ENCODE peak calls at places on chromosomes 3 and 15, in five cellular contexts. One of them, this sample, is unnamed.

GRCh38 chr3:187188931-187189330 is 8.4 kb upstream of the RTP1 start:
- DNase-seq in lower leg skin: no peak
- DNase-seq in GM12865: no peak
- DNase-seq in fibroblast of the aortic adventitia: peak
- DNase-seq in psoas muscle: no peak
- DNase-seq in this sample: no peak

GRCh38 chr15:67433495-67434099 is 87.3 kb upstream of the C15orf61 start:
- DNase-seq in lower leg skin: peak
- DNase-seq in GM12865: peak
- DNase-seq in fibroblast of the aortic adventitia: peak
- DNase-seq in psoas muscle: no peak
- DNase-seq in this sample: peak

GRCh38 chr3:12222765-12223485 is 64.2 kb upstream of the TIMP4 start:
- DNase-seq in lower leg skin: no peak
- DNase-seq in GM12865: no peak
- DNase-seq in fibroblast of the aortic adventitia: peak
- DNase-seq in psoas muscle: no peak
- DNase-seq in this sample: peak

GRCh38 chr3:14460342-14461005 is 58.1 kb downstream of the SLC6A6 start:
- DNase-seq in lower leg skin: peak
- DNase-seq in GM12865: no peak
- DNase-seq in fibroblast of the aortic adventitia: peak
- DNase-seq in psoas muscle: peak
- DNase-seq in this sample: peak

GRCh38 chr15:33926260-33926659 is 42.0 kb upstream of the CHRM5 start:
- DNase-seq in lower leg skin: no peak
- DNase-seq in GM12865: no peak
- DNase-seq in fibroblast of the aortic adventitia: no peak
- DNase-seq in psoas muscle: no peak
- DNase-seq in this sample: no peak

GRCh38 chr3:22228705-22229104 is 477.7 kb upstream of the ZNF385D start:
- DNase-seq in lower leg skin: no peak
- DNase-seq in GM12865: no peak
- DNase-seq in fibroblast of the aortic adventitia: no peak
- DNase-seq in psoas muscle: no peak
- DNase-seq in this sample: no peak

GRCh38 chr15:28219116-28219515 is 102.9 kb downstream of the HERC2 start:
- DNase-seq in lower leg skin: no peak
- DNase-seq in GM12865: no peak
- DNase-seq in fibroblast of the aortic adventitia: no peak
- DNase-seq in psoas muscle: no peak
- DNase-seq in this sample: no peak

GRCh38 chr3:112699436-112699978 is 58.6 kb upstream of the CCDC80 start:
- DNase-seq in lower leg skin: no peak
- DNase-seq in GM12865: no peak
- DNase-seq in fibroblast of the aortic adventitia: peak
- DNase-seq in psoas muscle: no peak
- DNase-seq in this sample: peak

GRCh38 chr3:125123906-125124305 is 68.1 kb upstream of the HEG1 start:
- DNase-seq in lower leg skin: no peak
- DNase-seq in GM12865: no peak
- DNase-seq in fibroblast of the aortic adventitia: peak
- DNase-seq in psoas muscle: no peak
- DNase-seq in this sample: peak

GRCh38 chr3:130242850-130243569 is 102.5 kb upstream of the COL6A5 start:
- DNase-seq in lower leg skin: no peak
- DNase-seq in GM12865: peak
- DNase-seq in fibroblast of the aortic adventitia: peak
- DNase-seq in psoas muscle: no peak
- DNase-seq in this sample: no peak

GRCh38 chr3:173553635-173554280 is 156.2 kb downstream of the NLGN1 start:
- DNase-seq in lower leg skin: no peak
- DNase-seq in GM12865: peak
- DNase-seq in fibroblast of the aortic adventitia: peak
- DNase-seq in psoas muscle: no peak
- DNase-seq in this sample: peak

GRCh38 chr15:84625125-84625524 is 24.3 kb downstream of the ZSCAN2 start:
- DNase-seq in lower leg skin: no peak
- DNase-seq in GM12865: no peak
- DNase-seq in fibroblast of the aortic adventitia: no peak
- DNase-seq in psoas muscle: no peak
- DNase-seq in this sample: no peak

GRCh38 chr3:14914777-14915113 is 32.6 kb upstream of the NR2C2 start:
- DNase-seq in lower leg skin: no peak
- DNase-seq in GM12865: no peak
- DNase-seq in fibroblast of the aortic adventitia: no peak
- DNase-seq in psoas muscle: no peak
- DNase-seq in this sample: no peak

GRCh38 chr15:71822890-71823289 is 12.5 kb downstream of the NR2E3 start:
- DNase-seq in lower leg skin: no peak
- DNase-seq in GM12865: no peak
- DNase-seq in fibroblast of the aortic adventitia: no peak
- DNase-seq in psoas muscle: no peak
- DNase-seq in this sample: no peak

GRCh38 chr3:141370065-141370533 is 1.8 kb downstream of the ZBTB38 start:
- DNase-seq in lower leg skin: peak
- DNase-seq in GM12865: peak
- DNase-seq in fibroblast of the aortic adventitia: peak
- DNase-seq in psoas muscle: no peak
- DNase-seq in this sample: peak

DNA sequence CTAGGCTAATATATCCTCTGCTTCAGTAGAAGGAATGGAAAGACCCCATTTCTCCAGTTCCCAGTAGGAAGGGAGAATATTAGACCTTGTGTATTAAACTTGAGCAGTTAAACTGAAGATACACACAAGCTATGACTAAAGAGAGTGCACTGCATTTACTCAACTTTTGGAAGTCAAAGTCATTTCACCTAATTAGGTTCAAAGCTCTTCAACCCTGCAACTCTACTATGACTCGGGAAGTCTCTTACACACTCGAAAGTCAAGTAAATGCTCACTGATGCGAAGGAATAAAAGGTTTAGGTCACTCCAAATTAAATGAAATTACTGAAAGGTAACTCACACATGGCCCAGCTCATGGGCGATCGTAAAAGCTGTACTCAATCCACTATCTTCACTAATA is 33.8 kb downstream of the ADAMTS9 start:
- DNase-seq in lower leg skin: no peak
- DNase-seq in GM12865: no peak
- DNase-seq in fibroblast of the aortic adventitia: no peak
- DNase-seq in psoas muscle: no peak
- DNase-seq in this sample: no peak
- H3K4me3 ChIP-seq in lower leg skin: no peak
- H3K4me3 ChIP-seq in GM12865: no peak
- H3K4me3 ChIP-seq in fibroblast of the aortic adventitia: no peak
- H3K4me3 ChIP-seq in psoas muscle: no peak
- H3K4me3 ChIP-seq in this sample: no peak

GRCh38 chr3:50375200-50375931 is 16.0 kb upstream of the TMEM115 start:
- DNase-seq in lower leg skin: no peak
- DNase-seq in GM12865: no peak
- DNase-seq in fibroblast of the aortic adventitia: no peak
- DNase-seq in psoas muscle: no peak
- DNase-seq in this sample: no peak

GRCh38 chr3:50380375-50381085 is 21.2 kb upstream of the TMEM115 start:
- DNase-seq in lower leg skin: no peak
- DNase-seq in GM12865: no peak
- DNase-seq in fibroblast of the aortic adventitia: no peak
- DNase-seq in psoas muscle: no peak
- DNase-seq in this sample: no peak

GRCh38 chr3:50378024-50378423 is 18.7 kb upstream of the TMEM115 start:
- DNase-seq in lower leg skin: no peak
- DNase-seq in GM12865: no peak
- DNase-seq in fibroblast of the aortic adventitia: no peak
- DNase-seq in psoas muscle: no peak
- DNase-seq in this sample: no peak

GRCh38 chr3:50381315-50381714 is 22.0 kb upstream of the TMEM115 start:
- DNase-seq in lower leg skin: no peak
- DNase-seq in GM12865: no peak
- DNase-seq in fibroblast of the aortic adventitia: no peak
- DNase-seq in psoas muscle: no peak
- DNase-seq in this sample: no peak

GRCh38 chr3:50378757-50379156 is 19.4 kb upstream of the TMEM115 start:
- DNase-seq in lower leg skin: no peak
- DNase-seq in GM12865: no peak
- DNase-seq in fibroblast of the aortic adventitia: no peak
- DNase-seq in psoas muscle: no peak
- DNase-seq in this sample: no peak
- TF ChIP-seq CTCF in lower leg skin: no peak
- TF ChIP-seq CTCF in GM12865: no peak
- TF ChIP-seq CTCF in fibroblast of the aortic adventitia: no peak
- TF ChIP-seq CTCF in psoas muscle: no peak
- TF ChIP-seq CTCF in this sample: no peak

DNA sequence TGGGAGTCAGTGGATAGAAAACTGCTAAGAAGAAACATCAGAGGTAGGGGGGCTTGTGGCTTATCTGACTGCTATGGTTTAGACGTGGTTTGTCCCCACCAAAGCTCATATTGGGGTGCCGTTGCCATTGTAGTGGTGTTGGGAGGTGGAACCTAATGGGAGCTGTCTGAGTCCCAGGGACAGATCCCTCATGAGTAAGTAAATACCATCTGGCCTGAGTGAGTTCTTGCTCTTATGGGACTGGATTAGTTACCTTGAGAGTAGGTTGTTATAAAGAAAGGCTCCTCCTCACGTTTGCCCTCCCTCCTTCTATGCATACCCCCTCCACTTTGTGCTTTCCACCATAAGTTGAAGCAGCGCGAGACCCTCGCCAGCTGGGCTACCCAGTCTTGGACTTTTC is 53.4 kb upstream of the VILL start:
- DNase-seq in lower leg skin: no peak
- DNase-seq in GM12865: no peak
- DNase-seq in fibroblast of the aortic adventitia: no peak
- DNase-seq in psoas muscle: no peak
- DNase-seq in this sample: no peak
- H3K4me3 ChIP-seq in lower leg skin: no peak
- H3K4me3 ChIP-seq in GM12865: no peak
- H3K4me3 ChIP-seq in fibroblast of the aortic adventitia: no peak
- H3K4me3 ChIP-seq in psoas muscle: no peak
- H3K4me3 ChIP-seq in this sample: no peak

GRCh38 chr3:68957895-68958294 is 25.5 kb upstream of the TAFA4 start:
- DNase-seq in lower leg skin: no peak
- DNase-seq in GM12865: no peak
- DNase-seq in fibroblast of the aortic adventitia: no peak
- DNase-seq in psoas muscle: no peak
- DNase-seq in this sample: no peak

GRCh38 chr3:68964694-68965093 is 32.3 kb upstream of the TAFA4 start:
- DNase-seq in lower leg skin: no peak
- DNase-seq in GM12865: no peak
- DNase-seq in fibroblast of the aortic adventitia: no peak
- DNase-seq in psoas muscle: no peak
- DNase-seq in this sample: no peak

GRCh38 chr3:68953781-68954444 is 21.6 kb upstream of the TAFA4 start:
- DNase-seq in lower leg skin: no peak
- DNase-seq in GM12865: peak
- DNase-seq in fibroblast of the aortic adventitia: no peak
- DNase-seq in psoas muscle: no peak
- DNase-seq in this sample: no peak

DNA sequence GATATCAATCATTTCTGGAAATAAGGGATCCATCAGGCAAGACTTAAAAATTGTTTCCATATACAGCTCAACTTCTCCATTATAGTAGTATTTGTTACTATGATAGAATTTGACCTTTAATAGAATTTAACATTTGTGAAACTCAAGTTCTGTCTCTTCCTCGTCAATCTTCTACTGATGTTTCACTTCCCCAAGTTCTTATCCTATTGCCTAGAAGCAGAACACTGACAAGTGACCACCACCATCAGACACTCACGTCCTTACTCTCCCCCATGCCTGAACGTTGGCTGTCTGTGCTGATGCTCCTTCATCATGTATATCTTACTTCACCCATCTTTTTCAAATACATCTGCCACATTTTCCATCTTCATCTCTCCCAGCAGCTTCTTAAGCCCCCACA is 26.6 kb upstream of the TAFA4 start:
- DNase-seq in lower leg skin: no peak
- DNase-seq in GM12865: no peak
- DNase-seq in fibroblast of the aortic adventitia: no peak
- DNase-seq in psoas muscle: no peak
- DNase-seq in this sample: no peak
- TF ChIP-seq CTCF in lower leg skin: no peak
- TF ChIP-seq CTCF in GM12865: no peak
- TF ChIP-seq CTCF in fibroblast of the aortic adventitia: no peak
- TF ChIP-seq CTCF in psoas muscle: no peak
- TF ChIP-seq CTCF in this sample: no peak

GRCh38 chr3:19765954-19766353 is 168.1 kb downstream of the EFHB start:
- DNase-seq in lower leg skin: no peak
- DNase-seq in GM12865: peak
- DNase-seq in fibroblast of the aortic adventitia: no peak
- DNase-seq in psoas muscle: no peak
- DNase-seq in this sample: no peak
- H3K4me3 ChIP-seq in lower leg skin: no peak
- H3K4me3 ChIP-seq in GM12865: no peak
- H3K4me3 ChIP-seq in fibroblast of the aortic adventitia: no peak
- H3K4me3 ChIP-seq in psoas muscle: no peak
- H3K4me3 ChIP-seq in this sample: no peak

GRCh38 chr3:69738291-69738690 is 973 bp upstream of the MITF start:
- DNase-seq in lower leg skin: no peak
- DNase-seq in GM12865: no peak
- DNase-seq in fibroblast of the aortic adventitia: peak
- DNase-seq in psoas muscle: no peak
- DNase-seq in this sample: peak

GRCh38 chr3:69741057-69741830 is 2.0 kb downstream of the MITF start:
- DNase-seq in lower leg skin: no peak
- DNase-seq in GM12865: no peak
- DNase-seq in fibroblast of the aortic adventitia: no peak
- DNase-seq in psoas muscle: no peak
- DNase-seq in this sample: no peak

GRCh38 chr3:69738859-69739203 is 433 bp upstream of the MITF start:
- DNase-seq in lower leg skin: no peak
- DNase-seq in GM12865: no peak
- DNase-seq in fibroblast of the aortic adventitia: no peak
- DNase-seq in psoas muscle: no peak
- DNase-seq in this sample: no peak

GRCh38 chr3:69740103-69741021 is 1.1 kb downstream of the MITF start:
- DNase-seq in lower leg skin: no peak
- DNase-seq in GM12865: peak
- DNase-seq in fibroblast of the aortic adventitia: no peak
- DNase-seq in psoas muscle: no peak
- DNase-seq in this sample: no peak

GRCh38 chr3:69739204-69740102 is at the start of gene MITF:
- DNase-seq in lower leg skin: peak
- DNase-seq in GM12865: peak
- DNase-seq in fibroblast of the aortic adventitia: peak
- DNase-seq in psoas muscle: peak
- DNase-seq in this sample: peak
- TF ChIP-seq CTCF in lower leg skin: no peak
- TF ChIP-seq CTCF in GM12865: no peak
- TF ChIP-seq CTCF in fibroblast of the aortic adventitia: no peak
- TF ChIP-seq CTCF in psoas muscle: no peak
- TF ChIP-seq CTCF in this sample: no peak

GRCh38 chr15:68791431-68792283 is 29.0 kb downstream of the ANP32A start:
- DNase-seq in lower leg skin: no peak
- DNase-seq in GM12865: peak
- DNase-seq in fibroblast of the aortic adventitia: no peak
- DNase-seq in psoas muscle: no peak
- DNase-seq in this sample: no peak
- H3K4me3 ChIP-seq in lower leg skin: no peak
- H3K4me3 ChIP-seq in GM12865: peak
- H3K4me3 ChIP-seq in fibroblast of the aortic adventitia: no peak
- H3K4me3 ChIP-seq in psoas muscle: no peak
- H3K4me3 ChIP-seq in this sample: no peak

This sample was measured in astrocyte of the spinal cord.